ENCODE peak calls at places on chromosomes 12 and 14, in seven cellular contexts. One of them, this sample, is unnamed.

GRCh38 chr14:20754308-20754707 is 8.6 kb downstream of the EDDM3A start:
- ATAC-seq in DND-41: no peak
- ATAC-seq in Panc1: no peak
- ATAC-seq in CD8-positive, alpha-beta T cell: no peak
- ATAC-seq in aorta: no peak
- ATAC-seq in right cardiac atrium: no peak
- ATAC-seq in mucosa of descending colon: no peak
- ATAC-seq in this sample: no peak

GRCh38 chr14:31682768-31683167 is 121.6 kb downstream of the NUBPL start:
- ATAC-seq in DND-41: no peak
- ATAC-seq in Panc1: no peak
- ATAC-seq in CD8-positive, alpha-beta T cell: no peak
- ATAC-seq in right cardiac atrium: no peak
- ATAC-seq in aorta: no peak
- ATAC-seq in mucosa of descending colon: no peak
- ATAC-seq in this sample: no peak

GRCh38 chr14:67666733-67667132 is 7.7 kb downstream of the VTI1B start:
- ATAC-seq in mucosa of descending colon: no peak
- ATAC-seq in right cardiac atrium: no peak
- ATAC-seq in CD8-positive, alpha-beta T cell: no peak
- ATAC-seq in aorta: no peak
- ATAC-seq in DND-41: peak
- ATAC-seq in Panc1: no peak
- ATAC-seq in this sample: peak

GRCh38 chr12:131055596-131056233 is 102.0 kb downstream of the ADGRD1 start:
- ATAC-seq in aorta: no peak
- ATAC-seq in Panc1: no peak
- ATAC-seq in right cardiac atrium: no peak
- ATAC-seq in CD8-positive, alpha-beta T cell: no peak
- ATAC-seq in DND-41: peak
- ATAC-seq in mucosa of descending colon: no peak
- ATAC-seq in this sample: no peak

GRCh38 chr12:19642305-19642704 is 203.0 kb downstream of the AEBP2 start:
- ATAC-seq in right cardiac atrium: no peak
- ATAC-seq in Panc1: no peak
- ATAC-seq in aorta: no peak
- ATAC-seq in CD8-positive, alpha-beta T cell: no peak
- ATAC-seq in DND-41: no peak
- ATAC-seq in mucosa of descending colon: no peak
- ATAC-seq in this sample: no peak

GRCh38 chr14:100679707-100680438 is 46.8 kb upstream of the DLK1 start:
- ATAC-seq in DND-41: no peak
- ATAC-seq in CD8-positive, alpha-beta T cell: no peak
- ATAC-seq in aorta: no peak
- ATAC-seq in right cardiac atrium: peak
- ATAC-seq in Panc1: no peak
- ATAC-seq in mucosa of descending colon: peak
- ATAC-seq in this sample: peak

GRCh38 chr12:115354476-115354890 is 670.5 kb upstream of the TBX3 start:
- ATAC-seq in CD8-positive, alpha-beta T cell: no peak
- ATAC-seq in DND-41: no peak
- ATAC-seq in mucosa of descending colon: peak
- ATAC-seq in right cardiac atrium: peak
- ATAC-seq in Panc1: no peak
- ATAC-seq in aorta: peak
- ATAC-seq in this sample: no peak

GRCh38 chr14:68840454-68840853 is 47.6 kb upstream of the ZFP36L1 start:
- ATAC-seq in mucosa of descending colon: no peak
- ATAC-seq in CD8-positive, alpha-beta T cell: no peak
- ATAC-seq in DND-41: no peak
- ATAC-seq in aorta: no peak
- ATAC-seq in right cardiac atrium: no peak
- ATAC-seq in Panc1: no peak
- ATAC-seq in this sample: no peak

GRCh38 chr12:116161588-116161987 is 115.9 kb downstream of the MED13L start:
- ATAC-seq in mucosa of descending colon: peak
- ATAC-seq in DND-41: no peak
- ATAC-seq in CD8-positive, alpha-beta T cell: no peak
- ATAC-seq in aorta: no peak
- ATAC-seq in right cardiac atrium: no peak
- ATAC-seq in Panc1: peak
- ATAC-seq in this sample: no peak

GRCh38 chr14:20808084-20808483 is 5.4 kb upstream of the RNASE1 start:
- ATAC-seq in CD8-positive, alpha-beta T cell: no peak
- ATAC-seq in DND-41: no peak
- ATAC-seq in mucosa of descending colon: no peak
- ATAC-seq in Panc1: no peak
- ATAC-seq in right cardiac atrium: no peak
- ATAC-seq in aorta: no peak
- ATAC-seq in this sample: no peak

GRCh38 chr12:94057262-94058151 is 90.9 kb upstream of the PLXNC1 start:
- ATAC-seq in Panc1: no peak
- ATAC-seq in CD8-positive, alpha-beta T cell: no peak
- ATAC-seq in aorta: peak
- ATAC-seq in right cardiac atrium: peak
- ATAC-seq in DND-41: no peak
- ATAC-seq in mucosa of descending colon: no peak
- ATAC-seq in this sample: peak

GRCh38 chr14:91892918-91893527 is 25.7 kb upstream of the TC2N start:
- ATAC-seq in DND-41: no peak
- ATAC-seq in right cardiac atrium: no peak
- ATAC-seq in Panc1: no peak
- ATAC-seq in CD8-positive, alpha-beta T cell: peak
- ATAC-seq in mucosa of descending colon: peak
- ATAC-seq in aorta: no peak
- ATAC-seq in this sample: no peak

GRCh38 chr14:76057914-76058313 is 72.4 kb downstream of the IFT43 start:
- ATAC-seq in Panc1: no peak
- ATAC-seq in mucosa of descending colon: no peak
- ATAC-seq in aorta: no peak
- ATAC-seq in right cardiac atrium: peak
- ATAC-seq in CD8-positive, alpha-beta T cell: no peak
- ATAC-seq in DND-41: no peak
- ATAC-seq in this sample: no peak

GRCh38 chr12:27462151-27462694 is 15.7 kb downstream of the SMCO2 start:
- ATAC-seq in right cardiac atrium: peak
- ATAC-seq in mucosa of descending colon: no peak
- ATAC-seq in Panc1: peak
- ATAC-seq in CD8-positive, alpha-beta T cell: no peak
- ATAC-seq in DND-41: no peak
- ATAC-seq in aorta: no peak
- ATAC-seq in this sample: no peak

GRCh38 chr12:3170423-3171194 is 93.4 kb downstream of the TSPAN9 start:
- ATAC-seq in aorta: no peak
- ATAC-seq in Panc1: peak
- ATAC-seq in right cardiac atrium: no peak
- ATAC-seq in DND-41: no peak
- ATAC-seq in mucosa of descending colon: no peak
- ATAC-seq in CD8-positive, alpha-beta T cell: no peak
- ATAC-seq in this sample: no peak

GRCh38 chr14:20440465-20440864 is 4.5 kb upstream of the KLHL33 start:
- ATAC-seq in Panc1: no peak
- ATAC-seq in right cardiac atrium: no peak
- ATAC-seq in mucosa of descending colon: no peak
- ATAC-seq in DND-41: no peak
- ATAC-seq in aorta: no peak
- ATAC-seq in CD8-positive, alpha-beta T cell: no peak
- ATAC-seq in this sample: no peak

GRCh38 chr12:39931857-39932256 is 174.0 kb downstream of the SLC2A13 start:
- ATAC-seq in aorta: peak
- ATAC-seq in Panc1: no peak
- ATAC-seq in DND-41: no peak
- ATAC-seq in CD8-positive, alpha-beta T cell: no peak
- ATAC-seq in right cardiac atrium: no peak
- ATAC-seq in mucosa of descending colon: no peak
- ATAC-seq in this sample: peak

GRCh38 chr14:73312697-73313096 is 75.4 kb downstream of the PAPLN start:
- ATAC-seq in CD8-positive, alpha-beta T cell: no peak
- ATAC-seq in Panc1: no peak
- ATAC-seq in mucosa of descending colon: no peak
- ATAC-seq in aorta: no peak
- ATAC-seq in right cardiac atrium: no peak
- ATAC-seq in DND-41: peak
- ATAC-seq in this sample: no peak

GRCh38 chr12:90828621-90829020 is 126.4 kb downstream of the CCER1 start:
- ATAC-seq in right cardiac atrium: no peak
- ATAC-seq in aorta: no peak
- ATAC-seq in mucosa of descending colon: peak
- ATAC-seq in Panc1: no peak
- ATAC-seq in DND-41: no peak
- ATAC-seq in CD8-positive, alpha-beta T cell: no peak
- ATAC-seq in this sample: no peak

GRCh38 chr14:92407395-92407794 is 84.4 kb downstream of the SLC24A4 start:
- ATAC-seq in right cardiac atrium: no peak
- ATAC-seq in Panc1: no peak
- ATAC-seq in CD8-positive, alpha-beta T cell: no peak
- ATAC-seq in mucosa of descending colon: no peak
- ATAC-seq in DND-41: no peak
- ATAC-seq in aorta: no peak
- ATAC-seq in this sample: no peak

GRCh38 chr12:23415180-23415579 is 534.3 kb downstream of the SOX5 start:
- ATAC-seq in DND-41: no peak
- ATAC-seq in mucosa of descending colon: no peak
- ATAC-seq in aorta: peak
- ATAC-seq in CD8-positive, alpha-beta T cell: no peak
- ATAC-seq in Panc1: no peak
- ATAC-seq in right cardiac atrium: peak
- ATAC-seq in this sample: no peak

GRCh38 chr12:6234214-6234613 is 34.0 kb downstream of the CD9 start:
- ATAC-seq in right cardiac atrium: peak
- ATAC-seq in Panc1: no peak
- ATAC-seq in mucosa of descending colon: no peak
- ATAC-seq in CD8-positive, alpha-beta T cell: no peak
- ATAC-seq in aorta: no peak
- ATAC-seq in DND-41: no peak
- ATAC-seq in this sample: no peak

GRCh38 chr14:74049886-74050495 is 30.8 kb downstream of the BBOF1 start:
- ATAC-seq in Panc1: no peak
- ATAC-seq in mucosa of descending colon: no peak
- ATAC-seq in CD8-positive, alpha-beta T cell: no peak
- ATAC-seq in right cardiac atrium: no peak
- ATAC-seq in DND-41: no peak
- ATAC-seq in aorta: no peak
- ATAC-seq in this sample: no peak

GRCh38 chr14:99173086-99173485 is 98.9 kb downstream of the BCL11B start:
- ATAC-seq in CD8-positive, alpha-beta T cell: no peak
- ATAC-seq in aorta: no peak
- ATAC-seq in mucosa of descending colon: no peak
- ATAC-seq in right cardiac atrium: no peak
- ATAC-seq in DND-41: no peak
- ATAC-seq in Panc1: no peak
- ATAC-seq in this sample: no peak

GRCh38 chr12:83472772-83473171 is 786.1 kb downstream of the TMTC2 start:
- ATAC-seq in DND-41: no peak
- ATAC-seq in mucosa of descending colon: no peak
- ATAC-seq in CD8-positive, alpha-beta T cell: no peak
- ATAC-seq in aorta: no peak
- ATAC-seq in right cardiac atrium: no peak
- ATAC-seq in Panc1: no peak
- ATAC-seq in this sample: no peak
- H3K4me3 ChIP-seq in DND-41: no peak
- H3K4me3 ChIP-seq in mucosa of descending colon: no peak
- H3K4me3 ChIP-seq in CD8-positive, alpha-beta T cell: no peak
- H3K4me3 ChIP-seq in aorta: no peak
- H3K4me3 ChIP-seq in right cardiac atrium: no peak
- H3K4me3 ChIP-seq in Panc1: no peak
- H3K4me3 ChIP-seq in this sample: no peak

GRCh38 chr12:45217846-45218245 is 2.0 kb downstream of the ANO6 start:
- ATAC-seq in aorta: no peak
- ATAC-seq in Panc1: no peak
- ATAC-seq in mucosa of descending colon: no peak
- ATAC-seq in DND-41: no peak
- ATAC-seq in CD8-positive, alpha-beta T cell: no peak
- ATAC-seq in right cardiac atrium: no peak
- ATAC-seq in this sample: no peak
- H3K4me3 ChIP-seq in aorta: peak
- H3K4me3 ChIP-seq in Panc1: peak
- H3K4me3 ChIP-seq in mucosa of descending colon: no peak
- H3K4me3 ChIP-seq in DND-41: peak
- H3K4me3 ChIP-seq in CD8-positive, alpha-beta T cell: no peak
- H3K4me3 ChIP-seq in right cardiac atrium: peak
- H3K4me3 ChIP-seq in this sample: peak

GRCh38 chr12:123614531-123614930 is 12.6 kb downstream of the DDX55 start:
- ATAC-seq in aorta: no peak
- ATAC-seq in CD8-positive, alpha-beta T cell: no peak
- ATAC-seq in DND-41: no peak
- ATAC-seq in right cardiac atrium: peak
- ATAC-seq in Panc1: no peak
- ATAC-seq in mucosa of descending colon: no peak
- ATAC-seq in this sample: no peak
- H3K4me3 ChIP-seq in aorta: no peak
- H3K4me3 ChIP-seq in CD8-positive, alpha-beta T cell: no peak
- H3K4me3 ChIP-seq in DND-41: no peak
- H3K4me3 ChIP-seq in right cardiac atrium: no peak
- H3K4me3 ChIP-seq in Panc1: no peak
- H3K4me3 ChIP-seq in mucosa of descending colon: no peak
- H3K4me3 ChIP-seq in this sample: no peak

GRCh38 chr14:46582826-46583225 is 68.8 kb downstream of the RPL10L start:
- ATAC-seq in Panc1: no peak
- ATAC-seq in DND-41: no peak
- ATAC-seq in CD8-positive, alpha-beta T cell: no peak
- ATAC-seq in right cardiac atrium: no peak
- ATAC-seq in aorta: no peak
- ATAC-seq in mucosa of descending colon: no peak
- ATAC-seq in this sample: no peak

DNA sequence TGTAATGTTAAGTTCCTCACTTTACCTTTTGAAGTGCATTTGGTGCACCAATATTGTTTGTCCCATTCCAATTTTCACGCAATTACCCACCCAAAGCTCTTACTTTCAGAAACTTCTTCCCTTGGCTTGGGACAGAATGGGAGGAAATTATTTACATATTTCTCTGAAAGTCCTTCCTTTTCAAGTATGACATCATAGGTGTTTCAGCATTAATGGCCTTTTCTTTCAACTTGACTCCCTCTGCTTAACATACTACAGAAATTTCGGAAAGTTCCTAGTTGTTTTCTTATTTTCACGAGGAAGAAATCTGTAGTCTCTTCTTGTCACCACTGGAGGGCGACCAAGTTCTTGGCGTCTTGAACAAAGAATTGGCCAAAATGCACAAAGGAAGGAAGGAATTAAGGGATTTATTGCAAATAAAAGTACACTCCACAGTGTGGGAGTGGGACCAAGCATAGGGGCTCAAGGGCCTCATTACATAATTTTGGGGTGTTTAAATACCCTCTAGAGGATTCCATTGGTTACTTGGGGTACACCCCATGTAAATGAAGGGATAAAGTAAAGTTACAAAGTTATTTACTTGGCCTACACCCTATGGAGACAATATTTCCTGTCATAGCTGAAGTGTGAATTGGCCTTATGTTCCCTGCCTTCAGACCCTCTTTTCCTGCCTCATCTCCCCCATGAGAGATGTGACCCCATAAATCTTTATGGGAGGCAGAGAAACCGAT is 70.5 kb downstream of the RPL10L start:
- ATAC-seq in CD8-positive, alpha-beta T cell: no peak
- ATAC-seq in right cardiac atrium: no peak
- ATAC-seq in mucosa of descending colon: peak
- ATAC-seq in Panc1: no peak
- ATAC-seq in DND-41: no peak
- ATAC-seq in aorta: no peak
- ATAC-seq in this sample: no peak
- H3K4me3 ChIP-seq in CD8-positive, alpha-beta T cell: no peak
- H3K4me3 ChIP-seq in right cardiac atrium: no peak
- H3K4me3 ChIP-seq in mucosa of descending colon: no peak
- H3K4me3 ChIP-seq in Panc1: no peak
- H3K4me3 ChIP-seq in DND-41: no peak
- H3K4me3 ChIP-seq in aorta: no peak
- H3K4me3 ChIP-seq in this sample: no peak

GRCh38 chr12:65147312-65147905 is 22.0 kb upstream of the LEMD3 start:
- ATAC-seq in mucosa of descending colon: no peak
- ATAC-seq in right cardiac atrium: no peak
- ATAC-seq in aorta: no peak
- ATAC-seq in DND-41: no peak
- ATAC-seq in Panc1: no peak
- ATAC-seq in CD8-positive, alpha-beta T cell: no peak
- ATAC-seq in this sample: no peak
- H3K4me3 ChIP-seq in mucosa of descending colon: no peak
- H3K4me3 ChIP-seq in right cardiac atrium: no peak
- H3K4me3 ChIP-seq in aorta: no peak
- H3K4me3 ChIP-seq in DND-41: no peak
- H3K4me3 ChIP-seq in Panc1: no peak
- H3K4me3 ChIP-seq in CD8-positive, alpha-beta T cell: no peak
- H3K4me3 ChIP-seq in this sample: no peak

This sample was measured in gastroesophageal sphincter.